ENCODE peak calls at places on chromosomes 2 and 18, in seven cellular contexts. J is sigmoid colon, A is IMR-90, M is esophagus squamous epithelium, W is adrenal gland, R is heart left ventricle, S is uterus. I is an unnamed sample.

GRCh38 chr2:26438526-26438925 is 36.8 kb downstream of the DRC1 start:
- DNase-seq in J (no peak), A (peak; percentile 13), M (no peak), W (no peak), R (no peak), S (no peak), I (no peak)

GRCh38 chr2:171244970-171245782 is 84.5 kb upstream of the TLK1 start:
- DNase-seq in J (no peak), A (peak; percentile 44), M (no peak), W (no peak), R (no peak), S (no peak), I (no peak)

GRCh38 chr2:118697771-118698170 is 149.7 kb downstream of the EN1 start:
- DNase-seq in J (no peak), A (no peak), M (no peak), W (no peak), R (no peak), S (no peak), I (no peak)

GRCh38 chr2:181953773-181954537 is 31.7 kb upstream of the PPP1R1C start:
- DNase-seq in J (no peak), A (peak; percentile 62), M (no peak), W (peak; percentile 55), R (peak; percentile 56), S (peak; percentile 54), I (peak; percentile 79)

GRCh38 chr2:71361631-71362030 is 30.0 kb downstream of the ZNF638 start:
- DNase-seq in J (no peak), A (no peak), M (no peak), W (no peak), R (no peak), S (no peak), I (no peak)

GRCh38 chr18:47420130-47420529 is 168.7 kb upstream of the SKOR2 start:
- DNase-seq in J (no peak), A (no peak), M (no peak), W (no peak), R (no peak), S (no peak), I (no peak)

GRCh38 chr2:1488851-1489250 is 75.6 kb downstream of the TPO start:
- DNase-seq in J (peak; percentile 18), A (no peak), M (no peak), W (no peak), R (no peak), S (no peak), I (no peak)

GRCh38 chr18:65567372-65567771 is 183.4 kb upstream of the CDH7 start:
- DNase-seq in J (no peak), A (no peak), M (no peak), W (no peak), R (no peak), S (no peak), I (no peak)

GRCh38 chr2:28470759-28471158 is 25.1 kb upstream of the PLB1 start:
- DNase-seq in J (peak; percentile 15), A (no peak), M (no peak), W (no peak), R (no peak), S (no peak), I (no peak)

GRCh38 chr2:146820672-146821071 is 1024.2 kb upstream of the ACVR2A start:
- DNase-seq in J (no peak), A (peak; percentile 4), M (no peak), W (no peak), R (no peak), S (no peak), I (no peak)

GRCh38 chr2:24912523-24912922 is 7.5 kb downstream of the ADCY3 start:
- DNase-seq in J (no peak), A (peak; percentile 72), M (no peak), W (no peak), R (no peak), S (no peak), I (no peak)

GRCh38 chr2:136238552-136239346 is 120.8 kb upstream of the CXCR4 start:
- DNase-seq in J (no peak), A (peak; percentile 4), M (no peak), W (no peak), R (no peak), S (no peak), I (no peak)

GRCh38 chr2:237280937-237281336 is 133.0 kb downstream of the COL6A3 start:
- DNase-seq in J (no peak), A (peak; percentile 57), M (no peak), W (no peak), R (no peak), S (no peak), I (no peak)

GRCh38 chr2:206011018-206011614 is 74.9 kb downstream of the INO80D start:
- DNase-seq in J (no peak), A (no peak), M (no peak), W (no peak), R (no peak), S (no peak), I (no peak)

GRCh38 chr2:206011795-206012194 is 74.2 kb downstream of the INO80D start:
- DNase-seq in J (no peak), A (no peak), M (no peak), W (no peak), R (no peak), S (no peak), I (no peak)
- H3K36me3 ChIP-seq in J (peaks cover 20% of the 10 kb centered on the region), A (peaks cover 17% of the 10 kb centered on the region), M (peaks cover 14% of the 10 kb centered on the region), W (no peaks in the 10 kb centered on the region), R (no peaks in the 10 kb centered on the region), S (no peaks in the 10 kb centered on the region), I (peaks cover 14% of the 10 kb centered on the region)

GRCh38 chr2:242085941-242086621 is 216.6 kb downstream of the RTP5 start:
- DNase-seq in J (peak; percentile 71), A (peak; percentile 1), M (no peak), W (peak; percentile 32), R (peak; percentile 68), S (no peak), I (peak; percentile 90)

DNA sequence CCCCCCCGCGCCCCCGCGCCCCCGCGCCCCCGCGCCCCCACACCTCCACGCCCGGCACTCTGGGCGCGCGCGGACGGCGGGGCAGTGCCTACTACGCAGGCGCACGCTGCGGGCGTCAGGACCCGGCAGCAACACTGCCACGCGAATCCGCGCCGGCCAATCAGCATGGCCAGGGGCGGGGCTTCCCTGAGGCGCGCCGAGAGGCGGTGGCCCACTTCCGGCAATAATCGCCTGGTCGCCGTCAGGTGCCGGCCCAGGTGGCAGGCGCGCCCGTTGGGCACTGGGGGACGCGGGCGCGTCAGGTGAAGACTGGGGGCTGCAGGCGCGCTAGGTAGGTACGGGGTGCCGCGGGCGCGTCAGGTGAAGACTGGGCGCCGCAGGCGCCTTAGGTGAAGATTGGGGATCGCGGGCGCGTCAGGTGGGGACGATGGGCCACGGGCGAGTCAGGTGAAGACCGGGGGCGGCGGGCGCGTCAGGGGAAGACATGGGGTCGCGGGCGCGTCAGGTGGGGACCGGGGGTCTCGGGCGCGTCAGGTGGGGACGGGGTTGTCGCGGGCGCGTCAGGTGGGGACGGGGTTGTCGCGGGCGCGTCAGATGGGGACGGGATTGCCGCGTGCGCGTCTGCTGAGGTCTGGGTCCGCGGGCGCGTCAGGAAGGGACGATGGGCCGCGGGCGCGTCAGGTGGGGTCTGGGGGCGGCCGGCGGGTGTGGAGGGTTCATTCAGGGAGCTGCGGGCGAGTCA is 219.1 kb downstream of the RTP5 start:
- DNase-seq in J (peak; percentile 95), A (peak; percentile 73), M (peak; percentile 45), W (peak; percentile 94), R (peak; percentile 97), S (peak; percentile 86), I (peak; percentile 94)
- TF ChIP-seq POLR2A in J (peak; percentile 56), A (no peak), M (peak; percentile 65), W (peak; percentile 56), R (no peak), S (peak; percentile 45), I (peak; percentile 76)

GRCh38 chr2:236169741-236170654 is 1.8 kb upstream of the GBX2 start:
- DNase-seq in J (no peak), A (no peak), M (no peak), W (no peak), R (no peak), S (no peak), I (no peak)
- H3K4me3 ChIP-seq in J (no peak overlapping the region), A (no peak overlapping the region), M (no peak overlapping the region), W (no peak overlapping the region), R (no peak overlapping the region), S (no peak overlapping the region), I (no peak overlapping the region)

GRCh38 chr2:8822218-8822617 is 15.2 kb downstream of the KIDINS220 start:
- DNase-seq in J (no peak), A (peak; percentile 33), M (no peak), W (no peak), R (no peak), S (no peak), I (peak; percentile 34)
- H3K36me3 ChIP-seq in J (peaks cover 3% of the 10 kb centered on the region), A (peaks cover 7% of the 10 kb centered on the region), M (no peaks in the 10 kb centered on the region), W (no peaks in the 10 kb centered on the region), R (no peaks in the 10 kb centered on the region), S (no peaks in the 10 kb centered on the region), I (peaks cover 4% of the 10 kb centered on the region)

GRCh38 chr2:36357506-36358316 is 2.1 kb downstream of the CRIM1 start:
- DNase-seq in J (peak; percentile 83), A (peak; percentile 85), M (no peak), W (peak; percentile 42), R (peak; percentile 66), S (peak; percentile 48), I (no peak)
- TF ChIP-seq POLR2A in J (no peak), A (peak; percentile 87), M (peak; percentile 33), W (no peak), R (no peak), S (peak; percentile 30), I (no peak)

GRCh38 chr2:39723946-39724827 is 54.9 kb downstream of the THUMPD2 start:
- DNase-seq in J (no peak), A (no peak), M (no peak), W (no peak), R (no peak), S (no peak), I (no peak)
- H3K4me3 ChIP-seq in J (no peak overlapping the region), A (no peak overlapping the region), M (no peak overlapping the region), W (no peak overlapping the region), R (no peak overlapping the region), S (no peak overlapping the region), I (no peak overlapping the region)

GRCh38 chr2:37005118-37005868 is 39.0 kb upstream of the STRN start:
- DNase-seq in J (no peak), A (peak; percentile 23), M (no peak), W (no peak), R (no peak), S (no peak), I (no peak)
- H3K36me3 ChIP-seq in J (peaks cover 45% of the 10 kb centered on the region), A (peaks cover 17% of the 10 kb centered on the region), M (no peaks in the 10 kb centered on the region), W (no peaks in the 10 kb centered on the region), R (no peaks in the 10 kb centered on the region), S (no peaks in the 10 kb centered on the region), I (no peaks in the 10 kb centered on the region)

GRCh38 chr2:197498937-197499593 is 575 bp downstream of the HSPD1 start:
- DNase-seq in J (peak; percentile 85), A (peak; percentile 42), M (no peak), W (peak; percentile 72), R (peak; percentile 77), S (peak; percentile 40), I (peak; percentile 72)
- TF ChIP-seq POLR2A in J (no peak), A (no peak), M (no peak), W (peak; percentile 56), R (no peak), S (peak; percentile 22), I (no peak)